ENCODE peak calls at places on chromosomes 2 and 18, in six cellular contexts. Y is pancreas, M is PC-3, X is gastrocnemius medialis, P is IMR-90, R is naive B cell. A is an unnamed sample.

GRCh38 chr2:73836141-73836943 is 7.6 kb downstream of the STAMBP start:
- ATAC-seq in R (no peak), Y (no peak), M (no peak), X (no peak), P (no peak), A (no peak)

GRCh38 chr2:95018861-95019550 is 6.5 kb upstream of the MAL start:
- ATAC-seq in Y (no peak), P (no peak), M (no peak), X (no peak), R (no peak), A (no peak)

GRCh38 chr2:156037472-156037871 is 295.0 kb downstream of the NR4A2 start:
- ATAC-seq in X (no peak), M (no peak), Y (peak), P (no peak), R (no peak), A (no peak)

GRCh38 chr2:226187126-226187525 is 612.5 kb downstream of the IRS1 start:
- ATAC-seq in P (no peak), M (no peak), R (no peak), Y (no peak), X (no peak), A (no peak)

GRCh38 chr18:35055105-35055504 is 13.9 kb downstream of the MAPRE2 start:
- ATAC-seq in X (no peak), M (no peak), P (no peak), Y (no peak), R (no peak), A (no peak)

GRCh38 chr2:190649035-190649797 is at the start of gene NAB1:
- ATAC-seq in X (peak), R (peak), Y (peak), M (peak), P (peak), A (peak)

GRCh38 chr2:113894156-113894743 is 4.4 kb downstream of the ACTR3 start:
- ATAC-seq in R (no peak), M (peak), Y (peak), X (no peak), P (peak), A (no peak)

GRCh38 chr18:62506495-62507143 is 16.2 kb upstream of the ZCCHC2 start:
- ATAC-seq in P (no peak), X (no peak), M (peak), R (no peak), Y (peak), A (no peak)

GRCh38 chr18:39841133-39842041 is 2113.6 kb upstream of the PIK3C3 start:
- ATAC-seq in R (no peak), X (no peak), M (peak), P (peak), Y (peak), A (peak)

GRCh38 chr2:235951980-235952379 is 216.2 kb downstream of the GBX2 start:
- ATAC-seq in Y (no peak), R (no peak), X (no peak), P (no peak), M (peak), A (no peak)

GRCh38 chr18:23650963-23651927 is 11.5 kb downstream of the ANKRD29 start:
- ATAC-seq in M (peak), R (no peak), Y (peak), X (peak), P (peak), A (no peak)

GRCh38 chr2:132276571-132276981 is 114.8 kb upstream of the ANKRD30BL start:
- ATAC-seq in R (no peak), Y (no peak), X (no peak), P (no peak), M (no peak), A (no peak)

GRCh38 chr2:31151501-31151900 is 13.3 kb upstream of the GALNT14 start:
- ATAC-seq in M (peak), X (no peak), P (no peak), Y (no peak), R (no peak), A (no peak)

GRCh38 chr18:62526098-62527025 is 3.5 kb downstream of the ZCCHC2 start:
- ATAC-seq in Y (peak), R (peak), P (peak), M (peak), X (peak), A (peak)

GRCh38 chr2:144403940-144404339 is 116.0 kb downstream of the ZEB2 start:
- ATAC-seq in Y (no peak), M (no peak), P (no peak), X (no peak), R (no peak), A (no peak)

GRCh38 chr18:49561127-49561376 is 805 bp upstream of the LIPG start:
- ATAC-seq in R (no peak), X (no peak), Y (peak), M (peak), P (no peak), A (peak)

GRCh38 chr2:60433021-60433596 is 120.3 kb downstream of the BCL11A start:
- ATAC-seq in R (no peak), M (peak), P (no peak), Y (no peak), X (no peak), A (no peak)

GRCh38 chr18:25225152-25225551 is 126.8 kb downstream of the ZNF521 start:
- ATAC-seq in X (no peak), M (no peak), Y (no peak), P (no peak), R (no peak), A (no peak)

GRCh38 chr2:7845332-7845731 is 836.5 kb upstream of the ID2 start:
- ATAC-seq in R (no peak), Y (no peak), M (peak), P (peak), X (no peak), A (no peak)